ENCODE peak calls at places on chromosomes 6 and 20, in five cellular contexts. O is fibroblast of the aortic adventitia, Y is GM23338, N is cardiac muscle cell, C is breast epithelium. Q is an unnamed sample.

GRCh38 chr20:32632461-32633354 is 41.0 kb downstream of the C20orf203 start:
- DNase-seq in O (no peak), Y (no peak), N (no peak), C (no peak), Q (no peak)

GRCh38 chr6:155782320-155782730 is 326.7 kb upstream of the NOX3 start:
- DNase-seq in O (peak; percentile 96), Y (no peak), N (no peak), C (no peak), Q (no peak)

GRCh38 chr20:23151885-23152284 is 65.8 kb upstream of the CD93 start:
- DNase-seq in O (no peak), Y (no peak), N (no peak), C (no peak), Q (no peak)

GRCh38 chr6:15495375-15495901 is 167.4 kb downstream of the DTNBP1 start:
- DNase-seq in O (peak; percentile 58), Y (no peak), N (peak; percentile 50), C (no peak), Q (no peak)

GRCh38 chr20:51650685-51651134 is 108.2 kb upstream of the NFATC2 start:
- DNase-seq in O (peak; percentile 46), Y (no peak), N (no peak), C (no peak), Q (no peak)

GRCh38 chr20:51338692-51339440 is 203.7 kb downstream of the NFATC2 start:
- DNase-seq in O (peak; percentile 22), Y (no peak), N (no peak), C (no peak), Q (no peak)

GRCh38 chr6:40410792-40411191 is 176.4 kb downstream of the LRFN2 start:
- DNase-seq in O (no peak), Y (no peak), N (no peak), C (no peak), Q (no peak)

GRCh38 chr6:3965071-3965718 is 113.7 kb downstream of the FAM217A start:
- DNase-seq in O (no peak), Y (no peak), N (no peak), C (no peak), Q (no peak)

GRCh38 chr6:166333172-166333995 is 9.0 kb downstream of the SFT2D1 start:
- DNase-seq in O (no peak), Y (no peak), N (no peak), C (no peak), Q (peak; percentile 57)

GRCh38 chr6:1526689-1527088 is 83.0 kb upstream of the FOXC1 start:
- DNase-seq in O (peak; percentile 55), Y (no peak), N (no peak), C (no peak), Q (no peak)

GRCh38 chr6:106995640-106996039 is 21.1 kb upstream of the CD24 start:
- DNase-seq in O (no peak), Y (no peak), N (no peak), C (no peak), Q (no peak)

GRCh38 chr6:133632206-133632605 is 256.7 kb upstream of the TCF21 start:
- DNase-seq in O (peak; percentile 68), Y (no peak), N (peak; percentile 29), C (no peak), Q (no peak)

GRCh38 chr6:3061501-3061941 is 6.8 kb upstream of the RIPK1 start:
- DNase-seq in O (peak; percentile 73), Y (no peak), N (no peak), C (no peak), Q (peak; percentile 41)

GRCh38 chr6:146200136-146200708 is 171.4 kb downstream of the GRM1 start:
- DNase-seq in O (peak; percentile 64), Y (no peak), N (no peak), C (no peak), Q (no peak)

GRCh38 chr6:137240168-137240567 is 21.0 kb upstream of the IFNGR1 start:
- DNase-seq in O (peak; percentile 91), Y (no peak), N (no peak), C (no peak), Q (no peak)

GRCh38 chr6:37005827-37006514 is 516 bp downstream of the FGD2 start:
- DNase-seq in O (no peak), Y (no peak), N (no peak), C (no peak), Q (no peak)

GRCh38 chr6:30884521-30885480 is 482 bp downstream of the DDR1 start:
- DNase-seq in O (no peak), Y (peak; percentile 81), N (peak; percentile 75), C (peak; percentile 64), Q (peak; percentile 77)

GRCh38 chr6:101662111-101662897 is 268.8 kb downstream of the GRIK2 start:
- DNase-seq in O (no peak), Y (no peak), N (no peak), C (no peak), Q (no peak)

GRCh38 chr6:148835920-148836441 is 89.2 kb downstream of the UST start:
- DNase-seq in O (peak; percentile 86), Y (no peak), N (no peak), C (no peak), Q (peak; percentile 48)

GRCh38 chr20:5621305-5621704 is 128.9 kb upstream of the SHLD1 start:
- DNase-seq in O (peak; percentile 56), Y (no peak), N (no peak), C (peak; percentile 64), Q (no peak)

DNA sequence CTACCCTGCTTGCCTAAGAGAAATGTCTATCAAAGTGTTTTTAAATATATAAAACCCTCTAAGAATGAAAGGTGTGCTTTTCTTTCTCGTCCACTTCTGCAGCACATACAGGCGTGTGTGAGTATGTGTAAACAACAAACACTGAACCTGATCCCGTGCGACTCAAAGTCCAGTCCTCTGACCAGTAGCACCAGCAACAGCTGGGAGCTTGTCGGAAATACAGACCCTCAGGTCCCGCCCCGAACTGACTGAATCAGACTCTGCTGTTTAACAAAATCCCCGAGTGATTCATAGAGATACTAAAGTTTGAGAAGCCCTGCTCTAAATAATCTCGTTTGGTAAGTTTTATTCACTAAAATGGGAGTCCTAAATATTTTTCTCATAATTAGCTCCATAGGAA is 208.0 kb upstream of the KCNQ5 start:
- DNase-seq in O (no peak), Y (no peak), N (no peak), C (no peak), Q (no peak)
- TF ChIP-seq CTCF in O (no peak), Y (no peak), N (no peak), C (no peak), Q (no peak)

DNA sequence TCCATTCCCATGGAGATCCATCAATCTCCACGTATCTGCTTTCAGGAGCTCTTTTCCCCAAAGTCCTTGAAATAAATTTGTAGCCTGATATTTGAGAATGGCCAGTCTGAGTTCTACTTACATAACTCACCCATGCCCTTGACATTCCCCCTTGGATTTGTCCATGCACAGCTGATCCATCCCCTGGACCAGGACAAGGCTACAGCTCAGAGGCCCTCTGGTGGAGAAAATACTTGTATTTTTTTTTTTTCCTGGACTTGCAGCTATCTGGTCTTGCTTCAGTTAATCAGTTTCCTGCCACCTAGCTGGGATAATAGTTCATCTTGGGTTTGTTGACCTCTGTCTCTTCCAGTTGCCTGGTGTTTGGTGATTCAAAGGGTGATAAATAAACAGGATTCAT is 467.6 kb downstream of the DHX35 start:
- DNase-seq in O (no peak), Y (peak; percentile 65), N (peak; percentile 37), C (no peak), Q (no peak)
- TF ChIP-seq CTCF in O (no peak), Y (peak; percentile 61), N (no peak), C (no peak), Q (no peak)

DNA sequence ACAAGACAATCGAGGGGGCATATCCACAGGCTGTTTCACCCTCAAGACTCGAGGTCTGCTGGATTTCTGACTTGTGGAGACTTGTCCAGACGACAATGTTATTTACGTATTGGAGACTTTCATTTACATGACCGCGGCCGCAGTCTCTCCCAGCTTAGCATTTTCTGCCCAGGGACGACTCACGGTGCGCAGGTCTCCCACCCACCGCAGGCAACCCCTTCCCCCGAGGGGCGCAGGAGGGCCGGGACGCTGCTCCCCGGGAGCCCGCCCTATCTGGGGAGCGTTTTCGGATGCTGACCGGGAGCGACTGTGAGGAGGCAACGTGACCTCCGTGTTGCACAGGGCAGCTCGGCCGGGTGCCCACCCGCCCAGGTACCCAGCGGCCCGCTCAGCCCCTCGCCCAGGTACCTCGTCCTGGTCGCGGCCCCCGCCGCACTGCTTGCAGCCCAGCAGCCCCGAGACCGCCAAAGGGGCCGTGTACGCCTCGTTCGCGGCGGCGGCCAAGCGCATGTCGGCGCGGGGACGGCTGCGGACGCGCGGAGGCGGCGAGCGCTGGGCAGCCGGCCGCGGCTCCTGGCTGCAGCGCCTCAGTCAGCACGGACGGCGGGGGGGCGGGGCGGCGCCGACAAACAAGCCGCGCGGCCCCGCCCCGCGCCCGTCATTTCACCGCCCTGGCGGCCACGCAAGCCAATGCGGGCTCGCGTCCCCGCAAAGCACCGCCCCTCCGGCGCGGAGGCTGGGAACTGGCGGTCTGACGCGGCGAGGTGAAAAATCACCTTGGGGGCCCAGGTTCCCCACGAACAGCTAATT is 85.5 kb downstream of the SESN1 start:
- DNase-seq in O (peak; percentile 76), Y (peak; percentile 94), N (peak; percentile 96), C (peak; percentile 91), Q (peak; percentile 93)
- TF ChIP-seq CTCF in O (peak; percentile 24), Y (no peak), N (no peak), C (peak; percentile 47), Q (no peak)

GRCh38 chr6:41702089-41702745 is 33.2 kb downstream of the TFEB start:
- DNase-seq in O (no peak), Y (no peak), N (no peak), C (no peak), Q (no peak)

GRCh38 chr6:41702771-41703494 is 32.5 kb downstream of the TFEB start:
- DNase-seq in O (no peak), Y (no peak), N (no peak), C (no peak), Q (no peak)

GRCh38 chr6:41699063-41699462 is 36.3 kb downstream of the TFEB start:
- DNase-seq in O (no peak), Y (no peak), N (no peak), C (no peak), Q (no peak)

GRCh38 chr6:41698350-41698781 is 37.0 kb downstream of the TFEB start:
- DNase-seq in O (peak; percentile 79), Y (no peak), N (no peak), C (no peak), Q (no peak)

DNA sequence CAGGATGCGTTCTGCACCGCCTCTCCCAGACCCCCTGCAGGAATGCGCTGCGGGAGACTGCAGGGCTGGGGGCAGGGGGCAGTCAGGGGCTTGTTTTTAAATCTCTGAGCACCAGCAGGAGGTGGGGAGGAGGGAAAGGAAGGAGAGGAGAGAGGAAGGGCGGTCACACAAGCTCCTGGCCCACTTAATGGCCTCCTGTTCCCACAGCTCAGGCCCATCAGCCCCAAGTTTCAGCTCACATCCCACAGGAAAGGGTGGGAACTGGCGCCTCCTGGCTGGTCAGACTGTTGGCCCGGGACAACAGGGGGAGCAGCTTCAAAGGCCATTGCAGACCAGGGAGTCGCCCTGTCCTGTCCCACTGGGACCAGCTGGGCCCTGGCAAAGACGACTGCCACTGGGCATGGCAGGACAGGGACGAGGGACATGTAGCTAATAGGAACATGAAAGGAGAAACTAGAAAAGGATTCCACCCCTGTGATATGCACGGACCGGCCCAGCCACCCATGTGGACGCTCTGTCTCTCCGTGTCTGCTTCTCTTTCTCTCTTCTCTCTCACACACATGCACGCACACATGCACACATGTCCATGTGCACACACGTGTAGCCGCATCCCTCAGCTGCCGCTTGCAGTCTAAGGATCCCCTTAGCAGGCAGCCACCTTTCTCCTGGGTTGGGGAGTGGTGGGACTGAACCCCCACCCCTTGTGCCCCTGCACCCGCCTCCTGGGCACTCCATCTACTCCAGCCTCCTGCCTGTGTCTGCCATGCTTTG is 34.6 kb downstream of the TFEB start:
- DNase-seq in O (no peak), Y (peak; percentile 57), N (no peak), C (no peak), Q (no peak)
- TF ChIP-seq CTCF in O (no peak), Y (peak; percentile 60), N (peak; percentile 11), C (no peak), Q (no peak)